ENCODE peak calls at places on chromosome 9, in seven cellular contexts. M is pancreas, O is neural progenitor cell, S is kidney, E is transverse colon, X is left ventricle myocardium inferior, H is WERI-Rb-1. C is an unnamed sample.
A peak's percentile ranks its signal among the peaks of the same experiment; 100 is the strongest.

GRCh38 chr9:274101-274500 is 59.4 kb downstream of the DOCK8 start:
- DNase-seq in X (no peak), H (no peak), E (no peak), O (no peak), S (no peak), M (no peak), C (no peak)

GRCh38 chr9:88660611-88661010 is 125.6 kb downstream of the NXNL2 start:
- DNase-seq in H (peak; percentile 47), O (peak; percentile 58), S (no peak), E (no peak), X (no peak), M (no peak), C (no peak)

GRCh38 chr9:109507421-109507838 is 9.3 kb upstream of the PTPN3 start:
- DNase-seq in M (no peak), X (no peak), E (peak; percentile 16), S (no peak), H (no peak), O (no peak), C (no peak)

GRCh38 chr9:82284758-82285157 is 296.2 kb downstream of the SPATA31D1 start:
- DNase-seq in E (no peak), H (no peak), S (no peak), M (no peak), O (no peak), X (no peak), C (no peak)

GRCh38 chr9:136590788-136591187 is 44.9 kb upstream of the NOTCH1 start:
- DNase-seq in S (peak; percentile 81), E (no peak), M (no peak), H (no peak), X (no peak), O (no peak), C (no peak)

GRCh38 chr9:70260007-70260443 is 1.2 kb downstream of the SMC5 start:
- DNase-seq in S (peak; percentile 59), O (no peak), H (no peak), E (peak; percentile 24), M (no peak), X (no peak), C (no peak)

GRCh38 chr9:68747043-68747533 is 42.0 kb downstream of the PIP5K1B start:
- DNase-seq in S (no peak), X (no peak), M (no peak), E (no peak), O (no peak), H (no peak), C (no peak)

GRCh38 chr9:133786371-133786753 is 48.2 kb upstream of the SARDH start:
- DNase-seq in O (no peak), M (no peak), S (peak; percentile 72), H (no peak), E (peak; percentile 22), X (no peak), C (no peak)

GRCh38 chr9:77166193-77166592 is 11.1 kb upstream of the VPS13A start:
- DNase-seq in S (no peak), X (no peak), E (no peak), O (no peak), H (no peak), M (no peak), C (no peak)

GRCh38 chr9:93886911-93887310 is 68.2 kb downstream of the BARX1 start:
- DNase-seq in E (no peak), S (no peak), O (no peak), H (peak; percentile 6), X (no peak), M (no peak), C (no peak)

GRCh38 chr9:92481029-92481633 is 1.2 kb downstream of the ASPN start:
- DNase-seq in H (no peak), E (no peak), O (no peak), S (no peak), M (no peak), X (no peak), C (no peak)

GRCh38 chr9:113999256-114000062 is 78.6 kb downstream of the AMBP start:
- DNase-seq in E (no peak), H (no peak), S (peak; percentile 55), M (peak; percentile 10), X (no peak), O (no peak), C (no peak)

GRCh38 chr9:4829956-4830355 is 37.2 kb downstream of the RCL1 start:
- DNase-seq in O (no peak), M (no peak), E (no peak), H (no peak), S (no peak), X (no peak), C (no peak)

GRCh38 chr9:93096811-93097382 is 880 bp downstream of the CARD19 start:
- DNase-seq in O (no peak), S (no peak), E (no peak), M (peak; percentile 54), X (no peak), H (no peak), C (no peak)

GRCh38 chr9:107711528-107711927 is 222.0 kb upstream of the KLF4 start:
- DNase-seq in H (no peak), S (peak; percentile 70), X (no peak), E (peak; percentile 89), M (no peak), O (no peak), C (no peak)

DNA sequence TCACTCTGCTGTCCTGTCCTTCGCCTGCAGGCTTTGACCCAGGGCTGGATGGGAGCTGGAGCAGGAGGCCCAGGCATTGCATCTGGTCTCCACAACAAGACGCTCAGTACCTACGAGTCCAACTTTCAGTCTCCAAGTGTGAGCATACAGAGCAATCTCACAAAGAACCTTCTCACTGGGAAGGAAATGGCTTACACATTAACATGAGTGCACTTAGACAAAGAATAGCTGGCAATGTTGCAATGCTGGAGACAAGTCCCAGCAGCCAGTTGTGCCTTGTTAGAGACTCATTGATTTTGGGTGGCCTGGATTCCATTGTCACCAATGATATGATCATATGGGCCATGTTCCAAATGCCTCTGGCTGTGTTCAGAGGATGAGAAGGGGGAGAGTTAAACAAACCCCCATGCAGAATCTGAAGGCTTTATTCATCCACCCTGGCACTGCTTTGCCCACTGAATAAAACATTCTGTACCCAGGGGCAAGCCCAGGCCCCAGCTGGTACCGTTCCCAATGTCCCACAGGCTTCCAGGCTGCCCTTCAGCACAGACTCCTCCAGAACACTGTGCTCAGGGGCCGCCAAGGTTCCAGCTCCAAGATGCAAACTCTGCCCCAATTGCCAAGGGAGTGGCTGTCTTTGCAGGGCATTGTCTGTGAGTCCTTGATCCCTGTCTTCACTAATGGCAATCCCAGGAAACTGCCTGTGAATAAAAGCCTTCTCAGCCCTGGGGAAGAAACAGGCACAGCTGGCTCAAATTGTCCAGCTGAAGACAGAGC is 185.5 kb downstream of the HSD17B3 start:
- DNase-seq in E (peak; percentile 47), S (no peak), O (peak; percentile 51), X (no peak), M (peak; percentile 62), H (no peak), C (no peak)
- H3K27ac ChIP-seq in E (peak overlapping the region; percentile 29), S (no peak overlapping the region), O (no peak overlapping the region), X (no peak overlapping the region), M (peak overlapping the region; percentile 68), H (no peak overlapping the region), C (no peak overlapping the region)

DNA sequence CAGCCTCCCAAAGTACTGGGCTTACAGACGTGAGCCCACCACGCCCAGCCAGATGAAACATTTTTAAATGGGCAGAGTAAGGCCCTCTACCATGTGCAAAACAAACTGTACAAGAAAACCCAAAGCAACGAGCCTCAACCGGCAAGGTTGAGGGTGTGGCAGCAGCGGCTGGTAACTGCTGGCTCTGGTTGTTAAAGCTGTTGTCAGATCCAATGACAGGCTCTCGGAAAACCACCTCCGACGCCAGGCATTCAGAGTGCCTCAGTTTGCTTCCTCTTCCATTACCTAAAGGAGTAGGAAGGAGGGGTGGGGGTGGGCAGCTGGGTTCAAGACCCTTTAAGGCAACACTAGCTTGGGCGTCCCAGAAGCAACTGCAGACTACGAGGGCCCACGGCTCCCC is 2.4 kb upstream of the ASB6 start:
- DNase-seq in H (no peak), X (no peak), M (no peak), O (no peak), E (no peak), S (no peak), C (no peak)
- H3K27ac ChIP-seq in H (no peak overlapping the region), X (no peak overlapping the region), M (no peak overlapping the region), O (no peak overlapping the region), E (no peak overlapping the region), S (no peak overlapping the region), C (peak overlapping the region; percentile 66)

DNA sequence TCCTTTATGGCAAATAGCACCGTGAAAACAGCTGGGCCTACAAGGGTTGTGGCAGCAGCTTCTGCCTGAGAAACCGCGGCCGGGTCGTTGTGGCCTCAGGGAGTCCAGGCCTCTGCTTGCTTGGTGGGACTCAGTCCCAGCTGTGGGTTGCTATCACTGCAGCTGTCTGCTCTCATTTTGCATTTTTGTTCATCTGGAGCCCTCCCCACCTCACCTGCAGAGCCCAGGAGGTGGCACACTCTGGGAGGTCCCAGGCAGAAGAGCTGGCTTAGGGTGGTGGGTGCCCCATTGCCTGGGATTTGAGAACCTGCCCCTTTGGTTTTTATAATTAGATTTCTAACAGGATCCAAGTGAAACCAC is 138.4 kb downstream of the GADD45G start:
- DNase-seq in M (no peak), X (no peak), O (no peak), H (no peak), E (no peak), S (peak; percentile 29), C (no peak)
- H3K27ac ChIP-seq in M (no peak overlapping the region), X (no peak overlapping the region), O (no peak overlapping the region), H (no peak overlapping the region), E (peak overlapping the region; percentile 5), S (no peak overlapping the region), C (no peak overlapping the region)

GRCh38 chr9:119369670-119370366 is 583 bp upstream of the BRINP1 start:
- DNase-seq in E (no peak), S (no peak), M (no peak), H (no peak), X (no peak), O (no peak), C (no peak)
- H3K27ac ChIP-seq in E (no peak overlapping the region), S (no peak overlapping the region), M (no peak overlapping the region), H (peak overlapping the region; percentile 61), X (no peak overlapping the region), O (no peak overlapping the region), C (no peak overlapping the region)

GRCh38 chr9:20043461-20043860 is 254.6 kb upstream of the SLC24A2 start:
- DNase-seq in H (no peak), E (no peak), X (no peak), S (no peak), O (no peak), M (no peak), C (no peak)

GRCh38 chr9:20041717-20042116 is 252.9 kb upstream of the SLC24A2 start:
- DNase-seq in E (no peak), M (no peak), X (no peak), O (no peak), H (no peak), S (no peak), C (no peak)

GRCh38 chr9:20042312-20042711 is 253.5 kb upstream of the SLC24A2 start:
- DNase-seq in X (no peak), H (no peak), E (no peak), M (no peak), S (no peak), O (no peak), C (no peak)

GRCh38 chr9:20043035-20043434 is 254.2 kb upstream of the SLC24A2 start:
- DNase-seq in M (no peak), X (no peak), E (no peak), O (no peak), H (no peak), S (no peak), C (no peak)

DNA sequence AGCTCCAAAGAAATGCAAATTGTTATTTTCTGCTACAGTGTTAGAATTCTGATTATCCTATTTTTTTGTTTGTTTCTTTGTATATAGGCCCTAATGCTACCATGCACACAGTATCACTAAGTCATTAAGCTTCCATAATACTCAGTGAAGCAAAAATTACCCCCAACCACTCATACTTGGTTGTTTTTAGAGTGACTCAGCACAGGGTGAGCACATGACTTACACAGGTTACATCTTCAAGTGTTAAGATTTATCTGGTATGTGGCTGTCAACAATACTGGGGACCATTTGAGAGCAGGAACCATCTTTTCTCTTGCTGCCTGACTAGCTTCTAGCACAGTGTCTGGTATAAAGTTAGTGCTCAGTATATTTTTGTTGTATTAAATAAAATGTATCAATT is 255.8 kb upstream of the SLC24A2 start:
- DNase-seq in E (no peak), M (no peak), X (no peak), S (no peak), H (no peak), O (no peak), C (no peak)
- H3K27ac ChIP-seq in E (no peak overlapping the region), M (no peak overlapping the region), X (no peak overlapping the region), S (no peak overlapping the region), H (no peak overlapping the region), O (no peak overlapping the region), C (no peak overlapping the region)

C was measured in esophagus squamous epithelium.